ENCODE peak calls at places on chromosomes 3 and 15, in nine cellular contexts. X, F, Y, I, J, W, L, P and O are unnamed samples.

GRCh38 chr3:59605318-59605717 is 555.5 kb upstream of the CFAP20DC start:
- DNase-seq in J (no peak), Y (peak; percentile 35), P (no peak), I (no peak), X (no peak), F (no peak), W (no peak), L (no peak), O (no peak)

GRCh38 chr15:92803852-92804609 is 96.1 kb upstream of the CHD2 start:
- DNase-seq in I (peak; percentile 66), Y (peak; percentile 80), L (no peak), W (peak; percentile 100), X (no peak), J (peak; percentile 100), P (peak; percentile 37), F (peak; percentile 88), O (peak; percentile 100)

GRCh38 chr3:48372862-48373435 is 930 bp downstream of the FBXW12 start:
- DNase-seq in P (no peak), I (no peak), X (no peak), Y (no peak), L (no peak), F (no peak), W (no peak), J (no peak), O (no peak)

GRCh38 chr15:31352283-31352880 is 25.7 kb downstream of the KLF13 start:
- DNase-seq in Y (peak; percentile 95), I (no peak), X (no peak), L (no peak), J (peak; percentile 17), W (no peak), F (no peak), P (peak; percentile 63), O (no peak)

GRCh38 chr3:159832024-159832423 is 156.6 kb upstream of the IL12A start:
- DNase-seq in Y (no peak), X (no peak), J (no peak), L (no peak), P (no peak), I (no peak), W (no peak), F (no peak), O (no peak)

GRCh38 chr3:119538772-119539171 is 20.6 kb downstream of the CD80 start:
- DNase-seq in P (no peak), F (no peak), W (no peak), X (no peak), Y (no peak), I (no peak), L (no peak), J (no peak), O (no peak)

GRCh38 chr3:45972534-45973402 is 22.9 kb downstream of the FYCO1 start:
- DNase-seq in X (no peak), P (no peak), Y (peak; percentile 53), I (peak; percentile 53), J (peak; percentile 94), L (no peak), F (peak; percentile 81), W (peak; percentile 94), O (peak; percentile 98)

GRCh38 chr3:167810236-167810635 is 74.7 kb downstream of the SERPINI1 start:
- DNase-seq in Y (no peak), L (no peak), W (no peak), I (no peak), F (no peak), J (no peak), X (no peak), P (no peak), O (no peak)

GRCh38 chr3:152026033-152026556 is 152.7 kb downstream of the SUCNR1 start:
- DNase-seq in L (no peak), I (no peak), W (peak; percentile 84), X (no peak), J (peak; percentile 85), F (peak; percentile 46), P (no peak), Y (no peak), O (peak; percentile 74)

GRCh38 chr3:107956991-107957467 is 133.8 kb downstream of the CD47 start:
- DNase-seq in W (no peak), F (peak; percentile 91), Y (peak; percentile 64), X (no peak), P (peak; percentile 87), J (peak; percentile 31), I (peak; percentile 84), L (no peak), O (peak; percentile 33)

GRCh38 chr3:147613710-147614109 is 204.5 kb downstream of the ZIC1 start:
- DNase-seq in X (no peak), W (no peak), P (no peak), L (no peak), Y (no peak), J (no peak), F (no peak), I (no peak), O (no peak)

GRCh38 chr15:69015591-69015990 is 1.1 kb downstream of the NOX5 start:
- DNase-seq in Y (no peak), X (no peak), F (no peak), L (no peak), P (no peak), W (no peak), I (no peak), J (no peak), O (no peak)

GRCh38 chr3:160103397-160103796 is 114.8 kb downstream of the IL12A start:
- DNase-seq in L (no peak), X (no peak), F (no peak), Y (no peak), P (no peak), W (no peak), I (no peak), J (no peak), O (no peak)

GRCh38 chr3:43286886-43287301 is 554 bp downstream of the SNRK start:
- DNase-seq in L (peak; percentile 52), X (peak; percentile 17), Y (no peak), W (peak; percentile 10), F (peak; percentile 42), P (no peak), I (no peak), J (peak; percentile 15), O (peak; percentile 14)

GRCh38 chr3:158788446-158788845 is 13.4 kb upstream of the MFSD1 start:
- DNase-seq in L (no peak), X (no peak), F (no peak), I (no peak), W (peak; percentile 65), Y (no peak), J (peak; percentile 31), P (no peak), O (no peak)